ENCODE peak calls at places on chromosomes 1 and 21, in four cellular contexts. K is activated T-cell treated with anti-CD3 and anti-CD28 coated beads for 48 hours; E is GM13976; O is stimulated activated CD4-positive, alpha-beta T cell treated with anti-CD3 and anti-CD28 coated beads, Interleukin-1b, Interleukin-23, amount 100 ng/mL, for 4 hours. G is an unnamed sample.
A peak's percentile ranks its signal among the peaks of the same experiment; 100 is the strongest.

GRCh38 chr1:15371610-15372539 is 37.8 kb upstream of the EFHD2 start:
- DNase-seq in O (no peak), K (no peak), E (no peak), G (no peak)

GRCh38 chr1:17212009-17212408 is 7.1 kb downstream of the PADI1 start:
- DNase-seq in E (no peak), K (no peak), O (no peak), G (no peak)

GRCh38 chr21:39562791-39563770 is 49.7 kb upstream of the B3GALT5 start:
- DNase-seq in E (no peak), O (no peak), K (no peak), G (no peak)

GRCh38 chr1:207969528-207969927 is 58.6 kb upstream of the CD34 start:
- DNase-seq in O (no peak), K (no peak), E (no peak), G (no peak)

GRCh38 chr1:246527402-246528088 is 20.5 kb upstream of the SMYD3 start:
- DNase-seq in E (no peak), O (no peak), K (no peak), G (no peak)

GRCh38 chr1:15068152-15068551 is 85.4 kb upstream of the TMEM51 start:
- DNase-seq in E (no peak), O (no peak), K (no peak), G (no peak)

GRCh38 chr1:209156991-209157390 is 426.5 kb upstream of the CAMK1G start:
- DNase-seq in K (no peak), O (no peak), E (no peak), G (no peak)

GRCh38 chr1:174976436-174977107 is 23.2 kb upstream of the CACYBP start:
- DNase-seq in K (no peak), O (no peak), E (no peak), G (peak; percentile 34)

GRCh38 chr1:159877695-159878444 is 15.4 kb upstream of the VSIG8 start:
- DNase-seq in K (no peak), O (no peak), E (no peak), G (peak; percentile 42)

G was measured in erythroblast.